ENCODE peak calls at places on chromosomes 1 and 21, in six cellular contexts. M, C, I, X, L and F are unnamed samples.

GRCh38 chr1:152997911-152998310 is 3.6 kb upstream of the SPRR3 start:
- DNase-seq in I (no peak), M (no peak), L (no peak), C (no peak), X (no peak), F (no peak)

GRCh38 chr21:34351786-34352241 is 12.0 kb upstream of the KCNE2 start:
- DNase-seq in I (peak), L (peak), C (no peak), M (no peak), X (no peak), F (no peak)

GRCh38 chr1:161747789-161748188 is 1.8 kb upstream of the DUSP12 start:
- DNase-seq in I (no peak), C (no peak), X (no peak), L (no peak), M (no peak), F (no peak)

GRCh38 chr1:150302338-150302737 is 8.7 kb downstream of the MRPS21 start:
- DNase-seq in X (no peak), C (no peak), I (no peak), M (no peak), L (no peak), F (no peak)

GRCh38 chr21:21688877-21689276 is 690.7 kb downstream of the NCAM2 start:
- DNase-seq in M (no peak), L (peak), X (no peak), I (no peak), C (no peak), F (no peak)

GRCh38 chr1:89271616-89272015 is 1.0 kb downstream of the GBP5 start:
- DNase-seq in L (peak), C (no peak), M (no peak), X (no peak), I (peak), F (no peak)

GRCh38 chr1:210527091-210527490 is 198.4 kb downstream of the HHAT start:
- DNase-seq in M (no peak), C (no peak), X (no peak), I (no peak), L (no peak), F (no peak)

GRCh38 chr1:156547434-156547833 is 24.9 kb downstream of the IQGAP3 start:
- DNase-seq in L (no peak), X (no peak), I (no peak), C (no peak), M (no peak), F (no peak)

GRCh38 chr1:153545067-153546055 is at the start of gene S100A4:
- DNase-seq in M (peak), I (peak), L (peak), X (peak), C (peak), F (peak)

GRCh38 chr1:163046071-163046470 is 23.1 kb upstream of the RGS4 start:
- DNase-seq in L (peak), I (peak), X (no peak), M (no peak), C (no peak), F (no peak)

GRCh38 chr1:214552174-214552608 is 789 bp upstream of the PTPN14 start:
- DNase-seq in I (peak), C (peak), X (peak), L (peak), M (peak), F (no peak)

GRCh38 chr1:14924012-14924452 is 229.5 kb upstream of the TMEM51 start:
- DNase-seq in L (peak), X (no peak), I (peak), C (peak), M (peak), F (no peak)

GRCh38 chr1:62398377-62398776 is 38.5 kb upstream of the USP1 start:
- DNase-seq in X (no peak), I (peak), M (no peak), C (no peak), L (peak), F (no peak)

GRCh38 chr1:60746278-60746761 is 336.0 kb upstream of the NFIA start:
- DNase-seq in L (no peak), M (no peak), X (no peak), C (no peak), I (no peak), F (no peak)

GRCh38 chr1:30508651-30509050 is 214.7 kb downstream of the MATN1 start:
- DNase-seq in C (no peak), L (no peak), I (no peak), X (no peak), M (no peak), F (no peak)
- H3K4me3 ChIP-seq in C (no peak), L (no peak), I (no peak), X (no peak), M (no peak), F (no peak)

GRCh38 chr1:235882816-235883215 is 16.1 kb upstream of the LYST start:
- DNase-seq in C (no peak), I (no peak), M (no peak), X (no peak), L (no peak), F (no peak)
- H3K4me3 ChIP-seq in C (peak), I (no peak), M (peak), X (no peak), L (no peak), F (no peak)

DNA sequence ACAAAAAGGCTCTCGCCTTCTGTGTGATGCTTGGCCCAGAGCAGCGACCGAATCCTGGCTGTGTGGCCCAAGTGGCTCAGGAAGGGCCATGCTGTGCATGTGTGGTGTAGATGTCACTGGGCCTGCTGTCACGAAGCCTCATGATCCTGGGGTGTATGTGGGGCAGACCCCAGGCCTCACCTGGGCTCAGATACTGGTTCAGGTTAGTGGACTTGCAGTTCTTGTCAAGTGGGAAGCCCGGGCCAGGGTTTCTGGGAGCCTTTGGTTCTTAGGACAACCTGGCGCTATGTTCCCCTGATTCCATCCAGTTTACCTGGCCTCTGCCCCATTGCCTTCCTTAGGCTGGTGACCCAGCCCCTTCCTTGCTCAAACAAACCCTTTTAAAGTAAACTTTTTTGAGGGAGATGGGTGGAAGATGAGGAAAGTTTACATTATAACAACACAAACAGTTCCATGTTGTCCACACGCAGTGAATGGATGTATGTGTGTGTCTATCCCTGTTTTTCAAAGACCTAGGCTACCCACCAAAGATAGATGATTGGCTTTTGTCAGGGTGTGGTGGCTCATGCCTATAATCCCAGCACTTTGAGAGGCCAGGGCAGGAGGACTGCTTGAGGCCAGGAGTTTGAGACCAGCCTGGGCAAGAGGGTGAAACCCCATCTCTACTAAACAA is 84.3 kb downstream of the UCK2 start:
- DNase-seq in C (no peak), L (no peak), X (no peak), M (no peak), I (no peak), F (no peak)
- H3K4me3 ChIP-seq in C (no peak), L (no peak), X (no peak), M (no peak), I (no peak), F (no peak)

GRCh38 chr1:44675186-44675585 is 672 bp downstream of the ARMH1 start:
- DNase-seq in C (no peak), L (no peak), I (no peak), X (no peak), M (no peak), F (no peak)
- H3K4me3 ChIP-seq in C (peak), L (peak), I (peak), X (peak), M (peak), F (peak)

GRCh38 chr21:44694776-44695175 is 2.2 kb upstream of the KRTAP10-12 start:
- DNase-seq in L (no peak), M (no peak), I (no peak), C (no peak), X (no peak), F (no peak)
- H3K4me3 ChIP-seq in L (no peak), M (no peak), I (no peak), C (no peak), X (no peak), F (no peak)

GRCh38 chr1:16387201-16388185 is 20.5 kb downstream of the SZRD1 start:
- DNase-seq in M (no peak), C (no peak), X (no peak), L (no peak), I (no peak), F (no peak)
- H3K4me3 ChIP-seq in M (peak), C (peak), X (no peak), L (no peak), I (no peak), F (peak)